ENCODE peak calls at places on chromosomes 4 and X, in four cellular contexts. U, L, Y and K are unnamed samples.

GRCh38 chr4:36823199-36823967 is 421.2 kb upstream of the NWD2 start:
- DNase-seq in Y (no peak), L (no peak), U (no peak), K (no peak)

GRCh38 chr4:2341911-2342652 is 76.4 kb downstream of the ZFYVE28 start:
- DNase-seq in U (no peak), Y (no peak), L (no peak), K (no peak)

GRCh38 chr4:108060164-108060563 is 70.5 kb downstream of the HADH start:
- DNase-seq in Y (peak; percentile 32), L (no peak), U (no peak), K (peak; percentile 55)

GRCh38 chrX:153464116-153464515 is 6.3 kb downstream of the HAUS7 start:
- DNase-seq in U (no peak), L (no peak), Y (no peak), K (no peak)

GRCh38 chr4:96247096-96247495 is 407.2 kb downstream of the PDHA2 start:
- DNase-seq in U (no peak), Y (no peak), L (no peak), K (no peak)

GRCh38 chr4:71377561-71377960 is 38.7 kb downstream of the SLC4A4 start:
- DNase-seq in U (no peak), Y (peak; percentile 89), L (no peak), K (no peak)

GRCh38 chr4:119750771-119751170 is 122.2 kb upstream of the PDE5A start:
- DNase-seq in U (no peak), L (no peak), Y (peak; percentile 42), K (no peak)

GRCh38 chr4:137981277-137981676 is 260.9 kb downstream of the SLC7A11 start:
- DNase-seq in L (no peak), U (no peak), Y (peak; percentile 69), K (no peak)

GRCh38 chr4:89173336-89174090 is 62.2 kb downstream of the TIGD2 start:
- DNase-seq in L (no peak), U (no peak), Y (no peak), K (no peak)

GRCh38 chrX:154096140-154097002 is 1.1 kb downstream of the MECP2 start:
- DNase-seq in L (no peak), Y (peak; percentile 53), U (no peak), K (no peak)

GRCh38 chr4:3062466-3062865 is 11.9 kb downstream of the HTT-AS start:
- DNase-seq in L (no peak), U (no peak), Y (peak; percentile 46), K (no peak)

GRCh38 chr4:108129226-108129625 is 39.5 kb downstream of the LEF1 start:
- DNase-seq in U (no peak), L (no peak), Y (no peak), K (no peak)

GRCh38 chrX:7019555-7019954 is 128.0 kb upstream of the STS start:
- DNase-seq in L (no peak), Y (peak; percentile 6), U (no peak), K (no peak)

GRCh38 chrX:137566746-137567473 is 983 bp downstream of the ZIC3 start:
- DNase-seq in L (no peak), Y (no peak), U (no peak), K (no peak)

GRCh38 chrX:134670241-134670811 is 12.1 kb upstream of the PLAC1 start:
- DNase-seq in U (no peak), L (no peak), Y (peak; percentile 91), K (no peak)

GRCh38 chr4:791866-792630 is 33.9 kb downstream of the CPLX1 start:
- DNase-seq in L (no peak), U (no peak), Y (peak; percentile 29), K (peak; percentile 73)

GRCh38 chr4:117311215-117311614 is 225.8 kb upstream of the TRAM1L1 start:
- DNase-seq in Y (no peak), L (no peak), U (no peak), K (no peak)

GRCh38 chr4:121792966-121793365 is 8.2 kb upstream of the EXOSC9 start:
- DNase-seq in Y (no peak), U (no peak), L (no peak), K (no peak)

GRCh38 chr4:24659241-24659961 is 75.0 kb upstream of the DHX15 start:
- DNase-seq in L (no peak), Y (no peak), U (peak; percentile 19), K (no peak)

GRCh38 chr4:2790583-2791517 is 2.0 kb upstream of the SH3BP2 start:
- DNase-seq in L (peak; percentile 94), Y (no peak), U (no peak), K (no peak)

GRCh38 chr4:164442167-164442566 is 311.8 kb upstream of the SMIM31 start:
- DNase-seq in Y (no peak), U (no peak), L (no peak), K (no peak)

GRCh38 chr4:123896446-123897071 is 500.0 kb downstream of the SPRY1 start:
- DNase-seq in L (no peak), U (no peak), Y (no peak), K (no peak)

GRCh38 chr4:76881375-76881774 is 16.6 kb downstream of the SOWAHB start:
- DNase-seq in L (no peak), Y (no peak), U (no peak), K (no peak)

GRCh38 chrX:155637714-155638113 is 25.0 kb upstream of the TMLHE start:
- DNase-seq in L (no peak), U (no peak), Y (no peak), K (no peak)

GRCh38 chr4:6887591-6888371 is 21.8 kb upstream of the TBC1D14 start:
- DNase-seq in U (no peak), L (no peak), Y (no peak), K (no peak)

GRCh38 chrX:133921764-133922389 is 63.5 kb downstream of the GPC3 start:
- DNase-seq in U (no peak), L (peak; percentile 57), Y (peak; percentile 8), K (peak; percentile 79)

GRCh38 chr4:92121099-92121498 is 182.7 kb upstream of the GRID2 start:
- DNase-seq in U (no peak), L (no peak), Y (no peak), K (no peak)

GRCh38 chr4:87839309-87839946 is 6.7 kb downstream of the MEPE start:
- DNase-seq in L (no peak), U (no peak), Y (peak; percentile 49), K (peak; percentile 69)

GRCh38 chrX:104420907-104421306 is 145.1 kb upstream of the IL1RAPL2 start:
- DNase-seq in U (no peak), Y (no peak), L (no peak), K (no peak)

GRCh38 chrX:42597481-42597880 is 180.5 kb downstream of the PPP1R2C start:
- DNase-seq in Y (no peak), L (no peak), U (no peak), K (no peak)

GRCh38 chr4:84697615-84698201 is 114.8 kb downstream of the CDS1 start:
- DNase-seq in Y (peak; percentile 16), U (no peak), L (no peak), K (no peak)

GRCh38 chr4:139234258-139234657 is 45.8 kb downstream of the MGARP start:
- DNase-seq in Y (no peak), L (no peak), U (no peak), K (no peak)

GRCh38 chrX:154348646-154349358 is 25.6 kb downstream of the FLNA start:
- DNase-seq in U (no peak), L (no peak), Y (peak; percentile 1), K (no peak)

GRCh38 chrX:24520472-24520871 is 55.4 kb downstream of the PDK3 start:
- DNase-seq in Y (no peak), L (no peak), U (no peak), K (no peak)

GRCh38 chr4:1291091-1291490 is 1.4 kb downstream of the MAEA start:
- DNase-seq in U (no peak), Y (no peak), L (peak; percentile 35), K (no peak)

GRCh38 chrX:17654116-17654515 is 83.2 kb upstream of the SCML1 start:
- DNase-seq in L (no peak), U (no peak), Y (no peak), K (no peak)

GRCh38 chrX:80354966-80355465 is 65.2 kb upstream of the TENT5D start:
- DNase-seq in L (no peak), U (no peak), Y (no peak), K (no peak)

GRCh38 chr4:151236036-151236435 is 40.9 kb upstream of the PRSS48 start:
- DNase-seq in Y (no peak), L (no peak), U (no peak), K (no peak)